ENCODE peak calls at places on chromosomes 5 and 9, in ten cellular contexts. One of them, this sample, is unnamed.

GRCh38 chr5:84383816-84384603 is 670 bp downstream of the EDIL3 start:
- DNase-seq in fibroblast of mammary gland: peak; percentile 41
- DNase-seq in Calu3: no peak
- DNase-seq in stomach: no peak
- DNase-seq in GM10248: peak; percentile 6
- DNase-seq in mammary epithelial cell: peak; percentile 53
- DNase-seq in NB4: peak; percentile 18
- DNase-seq in fibroblast of pulmonary artery: peak; percentile 67
- DNase-seq in tibial artery: peak; percentile 74
- DNase-seq in ascending aorta: no peak
- DNase-seq in this sample: no peak

GRCh38 chr9:98263482-98264357 is 8.3 kb upstream of the TBC1D2 start:
- DNase-seq in ascending aorta: no peak
- DNase-seq in Calu3: peak; percentile 75
- DNase-seq in tibial artery: peak; percentile 81
- DNase-seq in mammary epithelial cell: peak; percentile 51
- DNase-seq in NB4: peak; percentile 84
- DNase-seq in fibroblast of mammary gland: peak; percentile 83
- DNase-seq in stomach: peak; percentile 82
- DNase-seq in fibroblast of pulmonary artery: peak; percentile 89
- DNase-seq in GM10248: peak; percentile 80
- DNase-seq in this sample: peak; percentile 85

GRCh38 chr9:91407580-91408275 is 15.9 kb downstream of the NFIL3 start:
- DNase-seq in NB4: peak; percentile 54
- DNase-seq in fibroblast of pulmonary artery: no peak
- DNase-seq in fibroblast of mammary gland: no peak
- DNase-seq in ascending aorta: no peak
- DNase-seq in tibial artery: no peak
- DNase-seq in Calu3: no peak
- DNase-seq in mammary epithelial cell: no peak
- DNase-seq in stomach: no peak
- DNase-seq in GM10248: no peak
- DNase-seq in this sample: no peak

GRCh38 chr9:121838757-121839669 is 187.6 kb downstream of the DAB2IP start:
- DNase-seq in stomach: peak; percentile 20
- DNase-seq in fibroblast of mammary gland: no peak
- DNase-seq in ascending aorta: no peak
- DNase-seq in GM10248: no peak
- DNase-seq in Calu3: no peak
- DNase-seq in fibroblast of pulmonary artery: no peak
- DNase-seq in mammary epithelial cell: no peak
- DNase-seq in tibial artery: no peak
- DNase-seq in NB4: no peak
- DNase-seq in this sample: no peak

GRCh38 chr5:25688156-25688555 is 1043.4 kb upstream of the CDH10 start:
- DNase-seq in tibial artery: no peak
- DNase-seq in stomach: no peak
- DNase-seq in fibroblast of pulmonary artery: no peak
- DNase-seq in fibroblast of mammary gland: no peak
- DNase-seq in Calu3: no peak
- DNase-seq in GM10248: no peak
- DNase-seq in mammary epithelial cell: no peak
- DNase-seq in NB4: peak; percentile 28
- DNase-seq in ascending aorta: no peak
- DNase-seq in this sample: no peak

GRCh38 chr9:34559616-34560546 is 29.6 kb downstream of the CNTFR start:
- DNase-seq in fibroblast of mammary gland: peak; percentile 77
- DNase-seq in NB4: peak; percentile 36
- DNase-seq in Calu3: peak; percentile 8
- DNase-seq in tibial artery: no peak
- DNase-seq in stomach: peak; percentile 59
- DNase-seq in ascending aorta: no peak
- DNase-seq in GM10248: no peak
- DNase-seq in fibroblast of pulmonary artery: peak; percentile 84
- DNase-seq in mammary epithelial cell: peak; percentile 48
- DNase-seq in this sample: peak; percentile 70

GRCh38 chr9:90044710-90045151 is 439.9 kb downstream of the GADD45G start:
- DNase-seq in tibial artery: no peak
- DNase-seq in ascending aorta: no peak
- DNase-seq in GM10248: no peak
- DNase-seq in NB4: peak; percentile 66
- DNase-seq in Calu3: no peak
- DNase-seq in fibroblast of mammary gland: peak; percentile 14
- DNase-seq in mammary epithelial cell: peak; percentile 21
- DNase-seq in stomach: no peak
- DNase-seq in fibroblast of pulmonary artery: no peak
- DNase-seq in this sample: peak; percentile 38

GRCh38 chr9:124652203-124652992 is 118.7 kb downstream of the NR6A1 start:
- DNase-seq in tibial artery: no peak
- DNase-seq in fibroblast of mammary gland: peak; percentile 94
- DNase-seq in Calu3: no peak
- DNase-seq in GM10248: no peak
- DNase-seq in ascending aorta: no peak
- DNase-seq in NB4: no peak
- DNase-seq in mammary epithelial cell: peak; percentile 96
- DNase-seq in fibroblast of pulmonary artery: peak; percentile 72
- DNase-seq in stomach: no peak
- DNase-seq in this sample: peak; percentile 88

GRCh38 chr5:147648597-147648996 is 133.9 kb downstream of the JAKMIP2 start:
- DNase-seq in GM10248: no peak
- DNase-seq in ascending aorta: no peak
- DNase-seq in Calu3: no peak
- DNase-seq in stomach: no peak
- DNase-seq in NB4: no peak
- DNase-seq in mammary epithelial cell: no peak
- DNase-seq in tibial artery: no peak
- DNase-seq in fibroblast of mammary gland: no peak
- DNase-seq in fibroblast of pulmonary artery: no peak
- DNase-seq in this sample: no peak

GRCh38 chr5:139877129-139877597 is 81.6 kb downstream of the PSD2 start:
- DNase-seq in fibroblast of pulmonary artery: no peak
- DNase-seq in fibroblast of mammary gland: no peak
- DNase-seq in ascending aorta: no peak
- DNase-seq in GM10248: no peak
- DNase-seq in NB4: no peak
- DNase-seq in tibial artery: no peak
- DNase-seq in mammary epithelial cell: peak; percentile 85
- DNase-seq in stomach: no peak
- DNase-seq in Calu3: peak; percentile 57
- DNase-seq in this sample: no peak

GRCh38 chr5:108884736-108885135 is 137.0 kb downstream of the FER start:
- DNase-seq in mammary epithelial cell: no peak
- DNase-seq in Calu3: no peak
- DNase-seq in ascending aorta: no peak
- DNase-seq in fibroblast of pulmonary artery: peak; percentile 77
- DNase-seq in NB4: no peak
- DNase-seq in stomach: no peak
- DNase-seq in fibroblast of mammary gland: peak; percentile 68
- DNase-seq in GM10248: no peak
- DNase-seq in tibial artery: no peak
- DNase-seq in this sample: peak; percentile 29

DNA sequence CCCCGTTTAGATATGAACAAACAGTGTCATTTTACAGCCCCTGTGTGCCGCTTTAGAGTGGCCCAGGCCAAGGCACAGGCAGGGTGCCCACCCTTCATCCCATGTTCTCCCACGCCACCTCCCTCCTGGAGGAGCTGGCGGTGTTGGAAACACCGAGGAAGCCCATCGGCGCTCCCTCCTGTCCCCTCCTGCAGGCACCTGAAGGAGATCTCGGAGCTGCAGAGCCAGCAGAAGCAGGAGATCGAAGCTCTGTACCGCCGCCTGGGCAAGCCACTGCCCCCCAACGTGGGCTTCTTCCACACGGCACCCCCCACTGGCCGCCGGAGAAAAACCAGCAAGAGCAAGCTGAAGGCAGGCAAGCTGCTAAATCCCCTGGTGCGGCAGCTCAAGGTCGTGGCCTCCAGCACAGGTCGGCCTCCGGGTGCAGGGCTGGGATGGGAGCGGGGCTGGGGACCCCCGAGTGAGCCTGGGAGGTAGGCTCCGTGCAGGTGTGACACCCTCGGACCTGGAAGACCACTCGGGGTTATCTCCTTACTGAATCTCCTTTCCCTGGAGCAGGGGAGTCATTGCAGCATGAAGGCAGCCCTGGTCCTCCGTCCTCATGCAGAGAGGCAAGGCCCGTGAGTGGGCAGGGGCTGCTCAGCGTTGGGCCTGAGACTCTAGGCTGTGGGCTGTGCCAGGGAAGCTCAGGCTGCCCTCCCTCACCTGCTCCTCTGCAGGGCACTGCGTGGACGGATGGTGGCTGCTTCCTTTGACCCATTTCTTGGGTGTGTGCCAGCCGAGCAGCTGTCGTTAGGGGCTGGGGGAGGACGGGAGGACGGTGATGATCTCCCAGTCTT is 113.9 kb downstream of the WNK2 start:
- DNase-seq in ascending aorta: no peak
- DNase-seq in NB4: no peak
- DNase-seq in fibroblast of mammary gland: no peak
- DNase-seq in stomach: no peak
- DNase-seq in Calu3: no peak
- DNase-seq in mammary epithelial cell: no peak
- DNase-seq in GM10248: peak; percentile 18
- DNase-seq in fibroblast of pulmonary artery: no peak
- DNase-seq in tibial artery: peak; percentile 53
- DNase-seq in this sample: no peak
- TF ChIP-seq CTCF in ascending aorta: no peak
- TF ChIP-seq CTCF in NB4: no peak
- TF ChIP-seq CTCF in fibroblast of mammary gland: no peak
- TF ChIP-seq CTCF in stomach: no peak
- TF ChIP-seq CTCF in Calu3: no peak
- TF ChIP-seq CTCF in mammary epithelial cell: no peak
- TF ChIP-seq CTCF in GM10248: no peak
- TF ChIP-seq CTCF in fibroblast of pulmonary artery: no peak
- TF ChIP-seq CTCF in tibial artery: no peak
- TF ChIP-seq CTCF in this sample: no peak

DNA sequence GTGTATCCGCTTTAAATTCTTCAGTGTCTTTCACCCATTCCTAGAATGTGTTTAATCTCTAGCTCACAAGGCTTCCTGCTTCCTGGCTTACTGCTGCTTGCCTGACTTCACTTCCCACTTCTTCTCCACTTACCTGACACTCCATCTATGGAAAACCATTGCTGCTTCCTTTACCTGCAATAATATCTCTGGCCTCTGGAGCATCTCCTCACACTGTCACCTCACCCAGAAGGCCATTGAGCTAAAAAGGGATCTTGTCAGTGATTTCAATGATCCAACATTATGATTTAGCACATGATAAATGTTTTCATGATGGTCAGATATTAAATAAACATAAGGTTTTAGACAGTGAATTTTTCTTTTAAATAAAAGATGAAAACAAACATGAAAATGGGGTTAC is 281.1 kb downstream of the MRPS30 start:
- DNase-seq in fibroblast of pulmonary artery: no peak
- DNase-seq in mammary epithelial cell: no peak
- DNase-seq in NB4: no peak
- DNase-seq in GM10248: no peak
- DNase-seq in Calu3: no peak
- DNase-seq in fibroblast of mammary gland: no peak
- DNase-seq in ascending aorta: no peak
- DNase-seq in stomach: no peak
- DNase-seq in tibial artery: no peak
- DNase-seq in this sample: no peak
- TF ChIP-seq CTCF in fibroblast of pulmonary artery: no peak
- TF ChIP-seq CTCF in mammary epithelial cell: no peak
- TF ChIP-seq CTCF in NB4: no peak
- TF ChIP-seq CTCF in GM10248: no peak
- TF ChIP-seq CTCF in Calu3: no peak
- TF ChIP-seq CTCF in fibroblast of mammary gland: no peak
- TF ChIP-seq CTCF in ascending aorta: no peak
- TF ChIP-seq CTCF in stomach: no peak
- TF ChIP-seq CTCF in tibial artery: no peak
- TF ChIP-seq CTCF in this sample: no peak

DNA sequence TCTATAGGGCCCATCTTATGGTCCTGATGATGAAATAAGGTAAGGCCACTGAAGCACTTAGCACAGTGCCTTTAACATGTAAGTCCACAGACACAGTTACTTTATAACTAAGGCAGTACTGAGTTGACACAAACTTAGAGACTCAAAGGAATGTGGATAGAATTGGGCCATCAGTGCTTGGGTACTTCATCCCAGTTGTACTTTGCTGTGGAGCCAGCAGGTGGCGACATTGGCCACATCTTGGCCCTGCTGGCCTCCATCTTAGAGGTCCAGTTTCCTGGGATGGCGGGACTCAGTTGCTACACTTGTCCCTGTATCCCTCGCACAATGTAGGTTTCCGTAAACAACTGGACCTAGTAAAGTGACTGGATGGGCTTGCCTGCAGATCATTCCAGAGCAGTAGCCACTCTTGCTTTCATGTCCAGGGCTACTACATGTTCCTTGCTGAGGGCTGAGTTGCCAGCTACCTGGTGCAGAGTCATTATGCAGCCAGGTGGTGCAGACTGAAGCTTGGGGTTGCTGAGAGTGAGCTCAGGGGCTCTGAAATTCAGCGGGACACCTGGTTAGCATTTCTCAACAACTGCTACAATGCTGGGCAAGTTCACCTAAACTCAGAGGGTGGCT is 10.6 kb downstream of the MTAP start:
- DNase-seq in Calu3: peak; percentile 77
- DNase-seq in fibroblast of mammary gland: peak; percentile 78
- DNase-seq in NB4: no peak
- DNase-seq in ascending aorta: no peak
- DNase-seq in GM10248: peak; percentile 62
- DNase-seq in stomach: peak; percentile 82
- DNase-seq in tibial artery: peak; percentile 79
- DNase-seq in fibroblast of pulmonary artery: peak; percentile 86
- DNase-seq in mammary epithelial cell: peak; percentile 74
- DNase-seq in this sample: peak; percentile 74
- TF ChIP-seq CTCF in Calu3: peak; percentile 72
- TF ChIP-seq CTCF in fibroblast of mammary gland: peak; percentile 91
- TF ChIP-seq CTCF in NB4: no peak
- TF ChIP-seq CTCF in ascending aorta: peak; percentile 62
- TF ChIP-seq CTCF in GM10248: peak; percentile 90
- TF ChIP-seq CTCF in stomach: peak; percentile 93
- TF ChIP-seq CTCF in tibial artery: peak; percentile 72
- TF ChIP-seq CTCF in fibroblast of pulmonary artery: peak; percentile 91
- TF ChIP-seq CTCF in mammary epithelial cell: peak; percentile 91
- TF ChIP-seq CTCF in this sample: peak; percentile 92

DNA sequence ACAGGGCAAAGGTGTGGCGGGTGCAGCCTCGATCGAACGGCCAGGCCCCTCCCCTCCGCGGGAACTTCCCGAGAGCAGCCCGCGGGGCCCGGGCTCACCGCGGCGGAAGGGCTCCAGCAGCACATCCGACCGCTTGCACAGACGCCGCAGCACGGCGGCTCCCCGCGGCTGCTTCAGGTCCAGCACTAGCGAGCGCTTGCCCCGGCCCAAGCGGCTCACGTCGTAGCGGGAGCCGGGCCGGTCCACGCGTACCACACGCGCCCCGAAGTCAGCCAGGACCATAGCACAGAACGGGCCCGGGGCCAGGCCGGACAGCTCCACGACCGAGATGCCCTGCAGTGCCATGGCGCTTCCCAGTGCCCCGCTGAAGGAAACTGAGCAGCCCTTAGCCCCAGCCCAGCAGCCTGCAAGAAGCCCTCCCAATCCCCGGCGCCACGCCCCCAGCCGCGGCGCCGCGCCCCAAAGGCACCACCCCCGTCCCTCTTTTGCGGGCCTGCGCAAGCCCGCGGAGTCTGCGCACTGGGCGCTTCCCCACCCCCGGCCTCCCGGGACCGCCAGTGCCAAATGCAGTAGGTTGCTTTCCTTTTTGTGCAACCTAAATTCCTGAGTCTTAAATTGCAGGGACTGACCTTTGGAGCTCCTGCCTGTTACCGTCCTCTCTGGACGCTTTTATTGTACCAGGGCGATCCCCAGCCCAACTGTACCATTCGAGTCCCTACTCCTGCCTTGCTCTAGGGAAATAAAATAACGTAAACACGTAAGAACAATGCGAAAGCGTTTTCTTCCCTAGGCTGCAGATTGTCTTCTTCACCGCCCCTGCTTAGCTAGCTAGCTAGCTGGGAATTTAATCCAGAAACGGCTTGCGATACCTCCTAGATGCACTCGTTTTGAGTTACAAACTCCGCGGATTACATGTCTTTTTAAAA is at the start of gene AMACR:
- DNase-seq in NB4: peak; percentile 97
- DNase-seq in fibroblast of pulmonary artery: peak; percentile 92
- DNase-seq in tibial artery: peak; percentile 96
- DNase-seq in ascending aorta: peak; percentile 66
- DNase-seq in Calu3: peak; percentile 93
- DNase-seq in stomach: peak; percentile 97
- DNase-seq in GM10248: peak; percentile 94
- DNase-seq in mammary epithelial cell: peak; percentile 89
- DNase-seq in fibroblast of mammary gland: peak; percentile 88
- DNase-seq in this sample: peak; percentile 93
- TF ChIP-seq CTCF in NB4: no peak
- TF ChIP-seq CTCF in fibroblast of pulmonary artery: no peak
- TF ChIP-seq CTCF in tibial artery: no peak
- TF ChIP-seq CTCF in ascending aorta: no peak
- TF ChIP-seq CTCF in Calu3: no peak
- TF ChIP-seq CTCF in stomach: no peak
- TF ChIP-seq CTCF in GM10248: no peak
- TF ChIP-seq CTCF in mammary epithelial cell: no peak
- TF ChIP-seq CTCF in fibroblast of mammary gland: no peak
- TF ChIP-seq CTCF in this sample: no peak

This sample was measured in fibroblast of villous mesenchyme.